ENCODE peak calls at places on chromosomes 16 and 17, in seven cellular contexts. J is thyroid gland, I is heart left ventricle, V is breast epithelium, F is adrenal gland, G is transverse colon, C is spleen. D is an unnamed sample.

GRCh38 chr16:28140788-28141618 is 70.8 kb downstream of the XPO6 start:
- DNase-seq in J (peak; percentile 17), I (no peak), V (no peak), F (no peak), G (peak; percentile 37), C (no peak), D (peak; percentile 28)

GRCh38 chr16:69187387-69187890 is 475 bp downstream of the SNTB2 start:
- DNase-seq in J (peak; percentile 59), I (peak; percentile 80), V (peak; percentile 66), F (peak; percentile 70), G (peak; percentile 62), C (peak; percentile 92), D (peak; percentile 64)

GRCh38 chr16:22270525-22270924 is 26.7 kb upstream of the POLR3E start:
- DNase-seq in J (no peak), I (no peak), V (no peak), F (no peak), G (no peak), C (no peak), D (no peak)

GRCh38 chr17:77959216-77959925 is 868 bp downstream of the TNRC6C start:
- DNase-seq in J (peak; percentile 7), I (peak; percentile 70), V (no peak), F (peak; percentile 22), G (peak; percentile 21), C (peak; percentile 88), D (no peak)

GRCh38 chr17:45833826-45834439 is 10.7 kb upstream of the SPPL2C start:
- DNase-seq in J (no peak), I (no peak), V (no peak), F (no peak), G (no peak), C (no peak), D (no peak)

GRCh38 chr16:69179255-69180010 is 7.5 kb upstream of the SNTB2 start:
- DNase-seq in J (peak; percentile 90), I (no peak), V (peak; percentile 72), F (peak; percentile 94), G (peak; percentile 83), C (no peak), D (peak; percentile 91)

GRCh38 chr17:58271532-58271931 is 9.2 kb downstream of the MPO start:
- DNase-seq in J (no peak), I (no peak), V (no peak), F (no peak), G (no peak), C (peak; percentile 44), D (no peak)

GRCh38 chr16:70402916-70403659 is 35.8 kb downstream of the ST3GAL2 start:
- DNase-seq in J (no peak), I (no peak), V (no peak), F (no peak), G (no peak), C (no peak), D (no peak)

GRCh38 chr16:80932725-80933124 is 74.0 kb downstream of the CMC2 start:
- DNase-seq in J (peak; percentile 48), I (peak; percentile 73), V (no peak), F (peak; percentile 81), G (peak; percentile 41), C (no peak), D (peak; percentile 28)

GRCh38 chr17:27597783-27598320 is 33.1 kb upstream of the LGALS9 start:
- DNase-seq in J (no peak), I (peak; percentile 34), V (no peak), F (no peak), G (no peak), C (peak; percentile 66), D (no peak)

GRCh38 chr17:29369831-29370735 is 20.1 kb upstream of the TAOK1 start:
- DNase-seq in J (peak; percentile 68), I (no peak), V (no peak), F (peak; percentile 78), G (peak; percentile 67), C (peak; percentile 75), D (peak; percentile 63)

GRCh38 chr16:72536673-72537435 is 364.9 kb upstream of the PMFBP1 start:
- DNase-seq in J (no peak), I (no peak), V (no peak), F (no peak), G (no peak), C (no peak), D (no peak)

GRCh38 chr16:83762141-83763024 is 45.4 kb upstream of the HSBP1 start:
- DNase-seq in J (no peak), I (no peak), V (no peak), F (no peak), G (no peak), C (no peak), D (no peak)

GRCh38 chr16:66961065-66961744 is at the start of gene CES3:
- DNase-seq in J (peak; percentile 78), I (no peak), V (no peak), F (peak; percentile 76), G (peak; percentile 89), C (no peak), D (peak; percentile 86)

GRCh38 chr17:1171953-1172352 is 7.8 kb downstream of the ABR start:
- DNase-seq in J (no peak), I (no peak), V (no peak), F (no peak), G (no peak), C (no peak), D (no peak)

GRCh38 chr16:1960665-1961630 is 1.6 kb downstream of the NDUFB10 start:
- DNase-seq in J (no peak), I (no peak), V (no peak), F (no peak), G (no peak), C (peak; percentile 76), D (peak; percentile 20)

GRCh38 chr16:74563828-74564263 is 43.1 kb downstream of the GLG1 start:
- DNase-seq in J (no peak), I (no peak), V (no peak), F (peak; percentile 79), G (no peak), C (no peak), D (peak; percentile 21)

GRCh38 chr17:81251943-81252301 is 12.8 kb downstream of the NDUFAF8 start:
- DNase-seq in J (no peak), I (no peak), V (no peak), F (no peak), G (peak; percentile 30), C (no peak), D (no peak)

DNA sequence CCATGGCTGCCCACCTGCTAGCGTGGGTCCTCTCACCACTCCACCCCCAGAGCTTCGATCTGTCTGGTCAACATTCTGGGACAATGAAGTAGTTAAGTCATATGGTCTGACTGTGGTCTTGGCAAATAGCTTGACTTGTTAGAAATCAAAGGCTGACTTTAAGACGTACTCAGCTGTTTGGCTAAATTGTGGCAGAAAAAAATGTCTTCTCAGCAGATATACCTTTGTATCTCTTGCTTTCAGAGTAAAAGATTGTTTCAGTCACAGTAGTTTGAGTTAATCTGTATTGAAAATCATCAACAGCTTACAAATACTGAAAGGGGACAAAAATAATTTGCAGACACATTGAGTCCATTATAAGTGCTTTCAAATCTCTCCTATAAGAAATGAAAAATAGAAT is 2.1 kb upstream of the ZNF267 start:
- DNase-seq in J (no peak), I (no peak), V (no peak), F (no peak), G (no peak), C (no peak), D (no peak)
- H3K4me1 ChIP-seq in J (peaks cover 28% of the 10 kb centered on the region), I (peaks cover 9% of the 10 kb centered on the region), V (peaks cover 13% of the 10 kb centered on the region), F (peaks cover 25% of the 10 kb centered on the region), G (peaks cover 19% of the 10 kb centered on the region), C (peaks cover 69% of the 10 kb centered on the region), D (peaks cover 32% of the 10 kb centered on the region)

GRCh38 chr17:76195281-76196096 is 44.8 kb downstream of the RNF157 start:
- DNase-seq in J (no peak), I (no peak), V (no peak), F (no peak), G (no peak), C (no peak), D (no peak)
- TF ChIP-seq POLR2A in J (no peak), I (no peak), V (no peak), F (no peak), G (no peak), C (no peak), D (no peak)

GRCh38 chr16:49581630-49582298 is 208.2 kb downstream of the C16orf78 start:
- DNase-seq in J (no peak), I (no peak), V (no peak), F (no peak), G (no peak), C (peak; percentile 22), D (no peak)
- H3K4me1 ChIP-seq in J (no peaks in the 10 kb centered on the region), I (no peaks in the 10 kb centered on the region), V (no peaks in the 10 kb centered on the region), F (no peaks in the 10 kb centered on the region), G (no peaks in the 10 kb centered on the region), C (no peaks in the 10 kb centered on the region), D (no peaks in the 10 kb centered on the region)

GRCh38 chr16:54446639-54447038 is 160.1 kb upstream of the IRX3 start:
- DNase-seq in J (peak; percentile 14), I (peak; percentile 67), V (no peak), F (peak; percentile 68), G (no peak), C (no peak), D (no peak)

GRCh38 chr16:54444851-54445523 is 158.4 kb upstream of the IRX3 start:
- DNase-seq in J (no peak), I (no peak), V (no peak), F (no peak), G (no peak), C (no peak), D (no peak)

GRCh38 chr16:54443352-54443751 is 156.8 kb upstream of the IRX3 start:
- DNase-seq in J (no peak), I (no peak), V (no peak), F (no peak), G (no peak), C (no peak), D (no peak)

GRCh38 chr16:54442864-54443263 is 156.3 kb upstream of the IRX3 start:
- DNase-seq in J (no peak), I (no peak), V (no peak), F (no peak), G (no peak), C (no peak), D (no peak)

DNA sequence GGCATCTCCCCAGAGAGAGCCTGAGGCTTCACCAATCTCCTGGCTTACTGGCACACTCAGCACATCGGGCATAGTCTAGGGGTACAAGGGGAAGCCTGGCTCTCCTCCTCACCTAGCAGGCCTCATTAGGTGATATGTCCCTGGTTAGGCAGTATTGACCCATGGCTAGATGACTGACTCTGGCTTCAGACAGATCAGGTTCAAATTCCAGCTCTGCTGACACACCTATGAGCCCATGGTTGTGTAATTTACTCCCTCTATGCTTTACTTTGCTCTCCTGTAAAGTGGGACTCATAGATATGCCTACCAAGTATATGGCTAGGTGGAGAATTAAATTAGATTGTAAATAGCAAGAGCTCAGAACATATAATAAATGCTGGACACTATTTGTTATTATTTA is 157.3 kb upstream of the IRX3 start:
- DNase-seq in J (no peak), I (no peak), V (no peak), F (no peak), G (no peak), C (no peak), D (no peak)
- TF ChIP-seq POLR2A in J (no peak), I (no peak), V (no peak), F (no peak), G (no peak), C (no peak), D (no peak)

GRCh38 chr17:38733315-38734234 is 3.4 kb downstream of the CISD3 start:
- DNase-seq in J (no peak), I (no peak), V (no peak), F (no peak), G (no peak), C (no peak), D (peak; percentile 89)
- H3K4me1 ChIP-seq in J (peaks cover 43% of the 10 kb centered on the region), I (peaks cover 39% of the 10 kb centered on the region), V (peaks cover 24% of the 10 kb centered on the region), F (peaks cover 60% of the 10 kb centered on the region), G (peaks cover 37% of the 10 kb centered on the region), C (peaks cover 73% of the 10 kb centered on the region), D (peaks cover 64% of the 10 kb centered on the region)

GRCh38 chr17:68456529-68457167 is 648 bp downstream of the WIPI1 start:
- DNase-seq in J (peak; percentile 89), I (peak; percentile 87), V (peak; percentile 77), F (peak; percentile 92), G (peak; percentile 82), C (peak; percentile 87), D (peak; percentile 69)
- TF ChIP-seq POLR2A in J (peak; percentile 22), I (peak; percentile 9), V (no peak), F (peak; percentile 64), G (peak; percentile 70), C (no peak), D (no peak)

D was measured in body of pancreas.